ENCODE peak calls at places on chromosomes 12 and 14, in seven cellular contexts. S is stomach, X is HepG2, V is suprapubic skin, H is transverse colon, F is GM12878, K is SK-N-SH. C is an unnamed sample.

GRCh38 chr12:69779928-69780327 is 41.3 kb downstream of the RAB3IP start:
- DNase-seq in X (no peak), F (no peak), K (peak; percentile 28), H (no peak), S (no peak), V (no peak), C (no peak)

GRCh38 chr12:92070864-92071445 is 74.7 kb downstream of the BTG1 start:
- DNase-seq in F (no peak), H (peak; percentile 68), K (no peak), V (no peak), S (peak; percentile 51), X (peak; percentile 90), C (no peak)

GRCh38 chr12:81888341-81888740 is 129.2 kb upstream of the PPFIA2 start:
- DNase-seq in K (no peak), H (no peak), S (no peak), F (no peak), X (no peak), V (no peak), C (no peak)

GRCh38 chr12:6838854-6839253 is 1.9 kb upstream of the GNB3 start:
- DNase-seq in H (no peak), V (no peak), K (no peak), X (no peak), S (no peak), F (no peak), C (no peak)

GRCh38 chr12:125773033-125773432 is 707.8 kb downstream of the AACS start:
- DNase-seq in F (no peak), X (peak; percentile 27), S (no peak), V (no peak), K (peak; percentile 52), H (no peak), C (no peak)

GRCh38 chr12:49539406-49540228 is 787 bp downstream of the KCNH3 start:
- DNase-seq in K (peak; percentile 47), S (peak; percentile 22), X (no peak), V (no peak), F (no peak), H (no peak), C (no peak)

GRCh38 chr14:99718811-99719192 is 34.7 kb downstream of the CYP46A1 start:
- DNase-seq in F (no peak), X (no peak), S (no peak), V (peak; percentile 48), K (no peak), H (no peak), C (peak; percentile 47)

GRCh38 chr12:116360579-116361403 is 83.3 kb upstream of the MED13L start:
- DNase-seq in S (no peak), V (no peak), F (no peak), K (no peak), H (no peak), X (no peak), C (no peak)

GRCh38 chr14:23379331-23380196 is 2.7 kb downstream of the CMTM5 start:
- DNase-seq in X (peak; percentile 66), F (peak; percentile 3), K (peak; percentile 83), S (peak; percentile 88), V (no peak), H (peak; percentile 75), C (no peak)

GRCh38 chr12:84554199-84554723 is 358.3 kb downstream of the SLC6A15 start:
- DNase-seq in F (no peak), V (no peak), X (no peak), K (no peak), H (no peak), S (no peak), C (no peak)

GRCh38 chr14:21098134-21098891 is at the start of gene ZNF219:
- DNase-seq in V (peak; percentile 85), S (peak; percentile 53), F (no peak), H (peak; percentile 76), X (peak; percentile 74), K (peak; percentile 89), C (no peak)

GRCh38 chr12:130828895-130829294 is 10.2 kb downstream of the STX2 start:
- DNase-seq in F (no peak), S (no peak), H (no peak), V (peak; percentile 16), K (no peak), X (no peak), C (no peak)

GRCh38 chr12:104290320-104290719 is 13.2 kb upstream of the EID3 start:
- DNase-seq in X (no peak), S (no peak), H (no peak), V (no peak), K (no peak), F (no peak), C (no peak)

GRCh38 chr12:104286538-104287482 is 16.7 kb upstream of the EID3 start:
- DNase-seq in V (peak; percentile 95), X (peak; percentile 95), K (peak; percentile 82), S (peak; percentile 95), H (peak; percentile 96), F (peak; percentile 94), C (peak; percentile 98)

GRCh38 chr12:104285740-104286537 is 17.6 kb upstream of the EID3 start:
- DNase-seq in K (no peak), V (no peak), S (peak; percentile 60), F (no peak), X (no peak), H (peak; percentile 57), C (no peak)

GRCh38 chr12:104290855-104291254 is 12.7 kb upstream of the EID3 start:
- DNase-seq in S (no peak), V (no peak), X (no peak), F (no peak), K (no peak), H (no peak), C (no peak)

GRCh38 chr12:104288635-104289258 is 14.8 kb upstream of the EID3 start:
- DNase-seq in X (peak; percentile 93), V (peak; percentile 89), F (peak; percentile 65), K (peak; percentile 91), H (peak; percentile 91), S (peak; percentile 87), C (peak; percentile 94)
- TF ChIP-seq EP300 in X (peak; percentile 33), V (no peak), F (peak; percentile 52), K (peak; percentile 11), H (no peak), S (peak; percentile 14), C (no peak)

DNA sequence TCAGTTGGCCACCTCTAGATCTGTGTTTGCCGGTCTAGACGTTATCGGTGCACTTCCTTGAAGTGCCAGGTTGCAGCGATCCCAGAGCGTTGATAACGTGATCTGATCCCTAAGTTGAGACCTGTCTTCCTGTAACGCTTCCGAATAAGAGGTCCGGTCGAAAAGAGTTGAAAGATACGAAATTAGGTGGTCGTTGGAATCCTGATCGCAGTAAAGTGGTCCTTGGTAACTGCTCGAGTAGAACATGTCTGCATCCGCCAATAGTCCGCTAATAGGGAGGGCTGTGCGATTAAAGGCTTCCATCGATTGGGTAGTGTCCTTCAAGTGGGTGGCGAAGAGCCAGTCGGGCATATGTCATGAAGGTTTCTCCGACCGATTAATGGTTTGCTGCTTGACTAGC is 2.7 kb downstream of the SRSF5 start:
- DNase-seq in V (no peak), S (no peak), K (no peak), F (no peak), X (no peak), H (no peak), C (peak; percentile 50)
- TF ChIP-seq POLR2AphosphoS5 in V (no peak), S (peak; percentile 6), K (no peak), F (peak; percentile 56), X (peak; percentile 41), H (no peak), C (no peak)

GRCh38 chr12:24363177-24363754 is 413.8 kb upstream of the SOX5 start:
- DNase-seq in K (peak; percentile 34), S (no peak), F (no peak), V (no peak), H (no peak), X (no peak), C (no peak)

GRCh38 chr12:24360057-24360456 is 410.6 kb upstream of the SOX5 start:
- DNase-seq in S (no peak), F (no peak), H (no peak), X (no peak), K (no peak), V (no peak), C (no peak)

GRCh38 chr12:24360461-24360860 is 411.0 kb upstream of the SOX5 start:
- DNase-seq in S (no peak), X (no peak), K (no peak), H (no peak), V (no peak), F (no peak), C (no peak)

GRCh38 chr12:24360907-24361306 is 411.4 kb upstream of the SOX5 start:
- DNase-seq in X (peak; percentile 58), V (no peak), K (no peak), H (no peak), F (peak; percentile 30), S (no peak), C (no peak)

DNA sequence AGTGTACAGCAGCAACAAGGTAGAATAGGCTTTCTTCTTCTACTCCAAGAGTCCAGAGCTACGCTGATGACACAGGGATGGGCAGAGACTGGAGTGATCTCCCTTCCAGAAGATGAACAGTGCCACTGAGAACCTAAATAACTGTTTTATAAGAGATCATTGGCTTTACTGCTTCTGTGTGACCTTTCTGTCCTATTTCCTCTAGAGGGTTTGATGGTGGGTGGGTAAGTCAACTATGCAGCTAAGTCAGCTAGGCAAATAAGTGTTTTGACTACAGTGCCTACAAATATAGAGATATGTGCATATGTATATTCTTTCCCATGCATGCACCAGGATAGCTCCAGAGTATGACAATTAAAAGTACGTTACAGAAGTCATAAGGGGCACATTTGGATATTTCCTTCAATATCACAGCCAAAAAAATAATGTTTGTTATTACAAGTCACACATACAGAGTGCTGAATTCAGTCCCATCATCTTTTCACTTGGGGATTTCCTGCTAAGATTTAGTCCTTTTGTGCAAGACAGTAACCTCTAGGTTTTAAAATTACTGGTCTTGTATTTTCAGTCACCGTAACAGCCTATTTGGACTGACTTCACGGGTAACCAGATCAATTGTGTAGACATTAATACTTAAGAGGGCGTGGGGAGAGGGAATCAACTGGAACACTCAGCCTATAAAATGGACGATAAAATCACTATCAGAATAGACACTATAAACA is 412.6 kb upstream of the SOX5 start:
- DNase-seq in K (no peak), V (no peak), H (no peak), F (no peak), S (no peak), X (no peak), C (no peak)
- TF ChIP-seq EP300 in K (no peak), V (no peak), H (no peak), F (no peak), S (no peak), X (no peak), C (no peak)

GRCh38 chr12:25276199-25276937 is 25.6 kb upstream of the KRAS start:
- DNase-seq in X (peak; percentile 63), K (peak; percentile 7), F (no peak), V (no peak), H (peak; percentile 72), S (peak; percentile 68), C (no peak)
- TF ChIP-seq POLR2AphosphoS5 in X (no peak), K (no peak), F (no peak), V (no peak), H (no peak), S (peak; percentile 41), C (peak; percentile 29)

DNA sequence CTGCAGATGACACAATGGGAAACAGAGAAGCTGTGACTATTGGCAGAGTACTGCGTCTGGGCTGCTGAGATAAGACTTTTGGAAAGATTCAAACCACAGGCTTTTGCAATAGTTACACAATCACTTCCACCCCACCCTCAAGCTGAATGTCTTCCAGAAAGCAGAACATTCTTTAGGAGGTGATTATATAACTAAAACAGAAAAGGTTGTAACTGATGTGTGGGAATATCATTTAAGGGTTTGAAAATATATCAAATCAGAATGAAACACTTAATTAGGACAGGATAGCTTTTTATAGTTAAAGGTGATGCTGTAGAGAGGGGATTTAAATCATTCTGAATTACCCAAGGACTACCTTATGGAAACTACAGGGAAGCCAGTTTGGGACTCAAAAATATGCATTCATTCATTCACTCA is 75.2 kb upstream of the TMPO start:
- DNase-seq in X (no peak), V (no peak), K (no peak), S (peak; percentile 35), F (no peak), H (no peak), C (peak; percentile 92)
- TF ChIP-seq EP300 in X (no peak), V (no peak), K (no peak), S (no peak), F (no peak), H (no peak), C (no peak)

C was measured in esophagus muscularis mucosa.